ENCODE peak calls at places on chromosomes 11 and 22, in seven cellular contexts. V is stimulated activated CD4-positive, alpha-beta T cell treated with anti-CD3 and anti-CD28 coated beads, Interleukin-4, amount 100 ng/mL, for 24 hours; Q is substantia nigra; Z is HuH-7.5; S is activated T-helper 1 cell treated with anti-CD3 and anti-CD28 coated beads, Interleukin-2, amount 50 U/mL, for 16 hours; B is T47D; X is GM03348. G is an unnamed sample.

GRCh38 chr22:26410398-26410797 is 18.7 kb upstream of the ASPHD2 start:
- DNase-seq in V (no peak), Q (no peak), Z (no peak), S (no peak), B (no peak), X (no peak), G (no peak)

GRCh38 chr11:57199330-57199729 is 17.6 kb downstream of the LRRC55 start:
- DNase-seq in V (no peak), Q (no peak), Z (no peak), S (no peak), B (no peak), X (no peak), G (no peak)

GRCh38 chr11:23995891-23996290 is 501.0 kb upstream of the LUZP2 start:
- DNase-seq in V (no peak), Q (no peak), Z (no peak), S (no peak), B (no peak), X (no peak), G (no peak)

GRCh38 chr11:114060402-114061052 is 1.0 kb downstream of the ZBTB16 start:
- DNase-seq in V (peak), Q (peak), Z (no peak), S (no peak), B (peak), X (peak), G (no peak)

GRCh38 chr22:39953101-39953500 is 7.1 kb upstream of the TMA7B start:
- DNase-seq in V (no peak), Q (no peak), Z (no peak), S (no peak), B (no peak), X (no peak), G (no peak)

GRCh38 chr22:43066844-43067385 is 22.3 kb downstream of the TTLL1 start:
- DNase-seq in V (no peak), Q (no peak), Z (no peak), S (no peak), B (no peak), X (no peak), G (no peak)

GRCh38 chr11:72222106-72222891 is 2.3 kb upstream of the INPPL1 start:
- DNase-seq in V (no peak), Q (no peak), Z (no peak), S (no peak), B (peak), X (peak), G (peak)

GRCh38 chr11:76666408-76666807 is 4.1 kb downstream of the LRRC32 start:
- DNase-seq in V (no peak), Q (no peak), Z (no peak), S (no peak), B (no peak), X (peak), G (no peak)

GRCh38 chr11:57230797-57231538 is 6.1 kb downstream of the APLNR start:
- DNase-seq in V (no peak), Q (no peak), Z (no peak), S (no peak), B (no peak), X (no peak), G (no peak)

GRCh38 chr22:41664951-41665350 is 23.7 kb downstream of the SNU13 start:
- DNase-seq in V (no peak), Q (no peak), Z (no peak), S (no peak), B (no peak), X (no peak), G (no peak)

GRCh38 chr11:3885855-3886254 is 30.4 kb downstream of the STIM1 start:
- DNase-seq in V (no peak), Q (no peak), Z (no peak), S (no peak), B (no peak), X (no peak), G (no peak)

GRCh38 chr11:67396258-67396581 is 4.4 kb downstream of the RAD9A start:
- DNase-seq in V (no peak), Q (no peak), Z (no peak), S (no peak), B (no peak), X (no peak), G (no peak)

GRCh38 chr11:94243571-94244229 is 60.7 kb upstream of the IZUMO1R start:
- DNase-seq in V (no peak), Q (no peak), Z (no peak), S (no peak), B (no peak), X (no peak), G (no peak)

GRCh38 chr22:29257751-29258181 is 10.0 kb downstream of the RHBDD3 start:
- DNase-seq in V (no peak), Q (no peak), Z (no peak), S (no peak), B (no peak), X (no peak), G (no peak)

GRCh38 chr11:33734441-33735165 is 1.6 kb downstream of the CD59 start:
- DNase-seq in V (no peak), Q (no peak), Z (no peak), S (no peak), B (peak), X (no peak), G (no peak)

GRCh38 chr11:124868322-124869274 is 3.4 kb downstream of the ROBO3 start:
- DNase-seq in V (no peak), Q (no peak), Z (no peak), S (no peak), B (no peak), X (no peak), G (no peak)

GRCh38 chr11:117219001-117219400 is 12.9 kb downstream of the PCSK7 start:
- DNase-seq in V (no peak), Q (no peak), Z (no peak), S (no peak), B (no peak), X (no peak), G (no peak)

GRCh38 chr11:21430532-21430931 is 761.1 kb downstream of the NELL1 start:
- DNase-seq in V (no peak), Q (no peak), Z (no peak), S (no peak), B (no peak), X (no peak), G (no peak)

GRCh38 chr11:117083011-117083940 is 15.0 kb downstream of the SIK3 start:
- DNase-seq in V (no peak), Q (no peak), Z (no peak), S (no peak), B (no peak), X (peak), G (no peak)

GRCh38 chr11:11985016-11985715 is 23.3 kb downstream of the DKK3 start:
- DNase-seq in V (no peak), Q (no peak), Z (no peak), S (no peak), B (no peak), X (peak), G (no peak)

GRCh38 chr22:30865656-30866055 is 102.9 kb downstream of the MORC2 start:
- DNase-seq in V (no peak), Q (no peak), Z (peak), S (no peak), B (no peak), X (peak), G (no peak)

GRCh38 chr22:26584010-26584409 is 5.9 kb downstream of the TPST2 start:
- DNase-seq in V (no peak), Q (no peak), Z (no peak), S (no peak), B (no peak), X (no peak), G (no peak)

GRCh38 chr11:131899954-131900580 is 529.7 kb downstream of the NTM start:
- DNase-seq in V (no peak), Q (no peak), Z (no peak), S (no peak), B (peak), X (no peak), G (no peak)

GRCh38 chr11:15145635-15146034 is 30.9 kb downstream of the INSC start:
- DNase-seq in V (no peak), Q (no peak), Z (no peak), S (no peak), B (peak), X (no peak), G (no peak)

GRCh38 chr11:72326151-72326842 is 82.3 kb upstream of the PHOX2A start:
- DNase-seq in V (peak), Q (no peak), Z (no peak), S (no peak), B (no peak), X (peak), G (no peak)

GRCh38 chr11:80165763-80166162 is 724.9 kb upstream of the TENM4 start:
- DNase-seq in V (no peak), Q (no peak), Z (no peak), S (no peak), B (no peak), X (no peak), G (no peak)

GRCh38 chr22:24053481-24054226 is 42.5 kb downstream of the CABIN1 start:
- DNase-seq in V (no peak), Q (no peak), Z (no peak), S (no peak), B (no peak), X (no peak), G (no peak)

GRCh38 chr11:76637491-76638266 is 32.9 kb downstream of the LRRC32 start:
- DNase-seq in V (no peak), Q (no peak), Z (no peak), S (no peak), B (no peak), X (no peak), G (no peak)

GRCh38 chr11:130979386-130979972 is 63.2 kb upstream of the SNX19 start:
- DNase-seq in V (no peak), Q (no peak), Z (no peak), S (no peak), B (peak), X (peak), G (no peak)

GRCh38 chr11:123239371-123240150 is 44.5 kb upstream of the CLMP start:
- DNase-seq in V (no peak), Q (no peak), Z (no peak), S (no peak), B (no peak), X (peak), G (no peak)

GRCh38 chr11:45110562-45110961 is 35.9 kb upstream of the PRDM11 start:
- DNase-seq in V (peak), Q (no peak), Z (peak), S (no peak), B (peak), X (peak), G (no peak)